ENCODE peak calls at places on chromosomes 1 and 21, in ten cellular contexts. V is ascending aorta, P is tibial nerve, I is heart right ventricle, F is IMR-90, A is neural crest cell, C is stomach, B is endothelial cell, X is type B pancreatic cell, W is pancreas. U is an unnamed sample.

GRCh38 chr1:242477944-242478343 is 46.6 kb downstream of the PLD5 start:
- DNase-seq in V (no peak), P (no peak), I (no peak), F (no peak), A (no peak), C (no peak), B (no peak), X (no peak), W (no peak), U (no peak)

GRCh38 chr1:174465855-174466254 is 18.1 kb downstream of the GPR52 start:
- DNase-seq in V (no peak), P (no peak), I (no peak), F (no peak), A (no peak), C (no peak), B (no peak), X (no peak), W (no peak), U (no peak)

GRCh38 chr1:23577056-23577985 is 18.0 kb upstream of the ID3 start:
- DNase-seq in V (peak), P (no peak), I (peak), F (peak), A (no peak), C (no peak), B (no peak), X (no peak), W (no peak), U (peak)

GRCh38 chr1:182484531-182485257 is 34.7 kb downstream of the RGSL1 start:
- DNase-seq in V (no peak), P (no peak), I (no peak), F (no peak), A (no peak), C (no peak), B (peak), X (no peak), W (no peak), U (no peak)

GRCh38 chr1:162740755-162741154 is 49.7 kb upstream of the HSD17B7 start:
- DNase-seq in V (no peak), P (no peak), I (no peak), F (peak), A (no peak), C (no peak), B (no peak), X (no peak), W (no peak), U (no peak)

GRCh38 chr1:19351858-19352257 is 39.7 kb downstream of the SLC66A1 start:
- DNase-seq in V (no peak), P (peak), I (no peak), F (no peak), A (no peak), C (no peak), B (no peak), X (no peak), W (no peak), U (no peak)

GRCh38 chr1:109805486-109806180 is 41.9 kb upstream of the EPS8L3 start:
- DNase-seq in V (peak), P (no peak), I (no peak), F (no peak), A (no peak), C (peak), B (no peak), X (no peak), W (peak), U (no peak)

GRCh38 chr1:240128361-240128760 is 36.7 kb downstream of the FMN2 start:
- DNase-seq in V (no peak), P (no peak), I (no peak), F (no peak), A (no peak), C (no peak), B (no peak), X (no peak), W (no peak), U (no peak)

GRCh38 chr1:110012100-110012499 is 22.3 kb upstream of the STRIP1 start:
- DNase-seq in V (no peak), P (no peak), I (no peak), F (no peak), A (no peak), C (no peak), B (no peak), X (no peak), W (no peak), U (no peak)

GRCh38 chr1:42936309-42937078 is 22.2 kb downstream of the SLC2A1 start:
- DNase-seq in V (peak), P (peak), I (no peak), F (peak), A (no peak), C (peak), B (no peak), X (no peak), W (peak), U (peak)

GRCh38 chr1:237851209-237851845 is 39.4 kb downstream of the ZP4 start:
- DNase-seq in V (no peak), P (no peak), I (no peak), F (peak), A (peak), C (peak), B (peak), X (no peak), W (peak), U (peak)

GRCh38 chr1:22728751-22729399 is 18.2 kb downstream of the EPHB2 start:
- DNase-seq in V (no peak), P (no peak), I (no peak), F (peak), A (no peak), C (no peak), B (no peak), X (no peak), W (peak), U (no peak)

GRCh38 chr1:6922096-6922931 is 137.1 kb downstream of the CAMTA1 start:
- DNase-seq in V (peak), P (no peak), I (peak), F (peak), A (no peak), C (no peak), B (no peak), X (no peak), W (no peak), U (peak)

GRCh38 chr1:107076846-107077245 is 20.4 kb downstream of the PRMT6 start:
- DNase-seq in V (no peak), P (no peak), I (no peak), F (peak), A (no peak), C (no peak), B (no peak), X (no peak), W (no peak), U (peak)

GRCh38 chr1:243802736-243803135 is 47.3 kb downstream of the AKT3 start:
- DNase-seq in V (no peak), P (no peak), I (no peak), F (no peak), A (no peak), C (no peak), B (no peak), X (no peak), W (no peak), U (no peak)

GRCh38 chr21:41951876-41952567 is 1.8 kb downstream of the C2CD2 start:
- DNase-seq in V (no peak), P (no peak), I (no peak), F (no peak), A (no peak), C (no peak), B (no peak), X (no peak), W (no peak), U (no peak)

GRCh38 chr1:6385673-6386191 is 7.8 kb downstream of the ACOT7 start:
- DNase-seq in V (peak), P (no peak), I (no peak), F (peak), A (peak), C (no peak), B (peak), X (no peak), W (peak), U (no peak)

GRCh38 chr1:8411803-8412182 is 93.9 kb downstream of the SLC45A1 start:
- DNase-seq in V (no peak), P (no peak), I (no peak), F (no peak), A (no peak), C (no peak), B (no peak), X (no peak), W (no peak), U (no peak)

GRCh38 chr1:8410791-8411190 is 92.9 kb downstream of the SLC45A1 start:
- DNase-seq in V (no peak), P (no peak), I (no peak), F (peak), A (no peak), C (no peak), B (no peak), X (no peak), W (no peak), U (peak)

GRCh38 chr1:8409666-8410065 is 91.8 kb downstream of the SLC45A1 start:
- DNase-seq in V (no peak), P (no peak), I (no peak), F (no peak), A (no peak), C (no peak), B (no peak), X (no peak), W (no peak), U (no peak)

GRCh38 chr1:8409107-8409506 is 91.2 kb downstream of the SLC45A1 start:
- DNase-seq in V (no peak), P (no peak), I (peak), F (peak), A (no peak), C (no peak), B (no peak), X (no peak), W (no peak), U (peak)

DNA sequence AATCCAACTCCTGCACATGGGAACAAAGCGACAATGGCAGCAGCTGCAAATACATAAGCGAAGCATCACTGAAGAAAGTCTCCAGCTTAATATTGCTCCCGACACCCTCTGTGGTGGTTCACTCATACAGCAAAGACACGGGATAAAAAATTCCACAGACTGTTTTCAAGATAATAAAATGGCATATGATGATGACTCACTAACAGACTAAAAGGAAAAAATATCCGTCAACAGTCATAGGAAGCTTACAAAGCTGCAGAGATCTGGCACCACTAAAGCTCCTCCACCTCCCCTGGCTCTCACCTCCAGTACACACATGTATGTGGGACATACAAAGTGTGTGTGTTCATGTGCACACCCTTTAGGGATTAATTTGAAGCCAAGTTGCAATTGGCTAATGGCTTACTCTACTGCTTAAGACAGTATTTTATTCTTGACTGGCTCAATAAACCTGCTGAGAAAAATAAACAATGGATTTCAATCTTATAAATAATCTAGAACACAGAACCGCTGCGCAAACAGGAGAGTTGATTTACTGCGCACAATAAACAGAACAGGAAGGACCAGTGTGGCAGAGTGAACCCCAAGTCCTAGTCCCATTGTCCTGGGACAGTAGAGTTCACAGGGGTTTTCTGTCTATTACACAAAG is 94.4 kb downstream of the SLC45A1 start:
- DNase-seq in V (peak), P (no peak), I (peak), F (peak), A (no peak), C (no peak), B (no peak), X (no peak), W (no peak), U (peak)
- TF ChIP-seq CTCF in V (no peak), P (peak), I (no peak), F (peak), A (no peak), C (no peak), B (no peak), X (no peak), W (no peak), U (peak)

DNA sequence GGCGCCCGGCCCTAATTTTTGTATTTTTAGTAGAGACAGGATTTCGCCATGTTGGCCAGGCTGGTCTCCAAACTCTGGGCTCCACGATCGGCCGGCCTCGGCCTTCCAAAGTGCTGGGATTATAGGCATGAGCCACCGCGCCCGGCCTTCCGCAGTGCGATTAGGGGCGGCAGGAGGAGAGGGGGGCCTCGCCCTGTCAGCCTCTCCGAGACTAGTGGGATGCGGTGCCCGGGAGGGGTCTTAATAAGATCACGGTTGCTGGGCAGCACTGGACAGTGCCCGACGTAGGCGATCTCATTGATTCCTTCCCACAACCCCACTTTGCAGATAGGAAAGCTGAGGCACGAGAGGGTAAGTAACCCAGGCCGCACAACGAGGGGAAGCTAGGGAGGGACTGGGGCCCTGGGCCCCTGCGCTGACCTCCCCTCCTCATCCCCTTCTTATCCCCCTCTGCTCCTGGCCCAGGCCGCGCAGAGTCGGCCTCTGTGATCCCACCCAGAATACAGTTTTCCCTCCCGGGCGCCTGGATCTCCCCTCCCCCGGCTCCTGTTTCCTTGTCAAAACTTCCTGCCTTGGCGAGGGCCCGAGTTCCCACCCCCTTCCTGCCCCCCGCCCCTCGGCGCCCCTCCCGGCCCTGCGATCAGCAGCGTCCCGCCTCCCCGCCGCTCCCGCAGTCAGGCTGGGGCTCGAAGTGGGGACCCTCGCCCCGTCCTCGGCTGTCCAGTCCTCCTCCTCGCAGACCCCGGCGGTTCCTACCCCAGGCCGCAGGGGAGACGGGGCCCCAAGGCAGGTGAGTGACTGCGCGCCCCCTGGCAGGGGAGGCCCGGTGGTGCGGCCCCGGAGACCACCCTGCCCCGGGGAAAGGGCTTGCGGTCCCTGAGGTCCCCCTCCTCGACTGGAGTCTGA is at the start of gene PEAR1:
- DNase-seq in V (no peak), P (no peak), I (peak), F (peak), A (peak), C (no peak), B (peak), X (no peak), W (no peak), U (no peak)
- TF ChIP-seq CTCF in V (no peak), P (no peak), I (no peak), F (peak), A (no peak), C (no peak), B (peak), X (peak), W (no peak), U (peak)

DNA sequence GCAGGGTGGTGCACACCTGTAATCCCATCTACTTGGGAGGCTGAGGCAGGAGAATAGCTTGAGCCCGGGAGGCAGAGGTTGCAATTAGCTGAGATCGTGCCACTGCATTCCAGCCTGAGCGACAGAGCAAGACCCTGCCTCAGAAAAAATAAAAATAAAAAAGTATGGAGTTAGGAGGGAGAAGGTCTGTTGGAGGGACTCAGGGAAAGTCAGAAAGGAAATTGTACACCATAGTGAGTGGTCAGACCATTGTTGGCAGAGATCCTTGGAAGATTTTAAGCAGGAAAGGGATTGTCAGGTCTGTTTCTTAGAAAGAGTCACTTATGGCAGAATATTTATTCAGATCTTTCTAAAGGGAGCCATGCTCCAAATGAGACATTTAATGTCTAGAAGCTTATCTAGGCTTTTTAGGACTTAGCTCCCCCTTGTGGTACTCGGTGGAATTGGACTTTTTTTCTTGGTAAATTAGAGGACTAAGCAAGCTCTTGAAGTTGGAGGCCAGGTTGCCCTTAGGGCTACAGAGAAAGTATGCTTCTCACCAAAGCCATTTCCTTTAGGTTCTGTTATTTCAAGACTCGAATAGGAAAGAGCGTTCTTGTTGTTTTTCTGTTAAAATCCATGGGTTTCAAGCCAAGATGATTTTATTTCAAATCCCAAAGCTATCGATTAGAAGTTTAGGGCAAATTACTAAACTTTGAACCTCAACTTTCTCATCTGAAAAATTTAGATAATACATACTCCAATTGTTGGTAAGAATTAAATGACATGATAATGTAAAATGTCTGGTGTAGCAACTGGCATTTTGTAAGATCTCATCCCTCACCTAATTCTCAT is 16.5 kb downstream of the MIA3 start:
- DNase-seq in V (peak), P (no peak), I (peak), F (peak), A (peak), C (peak), B (peak), X (peak), W (no peak), U (peak)
- TF ChIP-seq CTCF in V (peak), P (peak), I (peak), F (peak), A (peak), C (peak), B (peak), X (peak), W (peak), U (peak)

GRCh38 chr1:167715653-167716302 is 6.0 kb upstream of the MPZL1 start:
- DNase-seq in V (no peak), P (no peak), I (no peak), F (peak), A (no peak), C (no peak), B (no peak), X (no peak), W (no peak), U (no peak)
- TF ChIP-seq CTCF in V (no peak), P (no peak), I (no peak), F (no peak), A (no peak), C (no peak), B (no peak), X (peak), W (no peak), U (no peak)